ENCODE peak calls at places on chromosomes 13 and 19, in eight cellular contexts. K is tibial nerve, X is esophagus muscularis mucosa, A is suprapubic skin, Y is A549, H is stomach, V is ovary, B is sigmoid colon. U is an unnamed sample.
A peak's percentile ranks its signal among the peaks of the same experiment; 100 is the strongest.

GRCh38 chr19:1266116-1266817 is 2.9 kb upstream of the CIRBP start:
- DNase-seq in Y (peak; percentile 87), A (peak; percentile 91), K (no peak), V (peak; percentile 88), X (no peak), H (peak; percentile 89), B (peak; percentile 94), U (peak; percentile 95)

GRCh38 chr19:51009061-51009891 is 7.9 kb upstream of the KLK8 start:
- DNase-seq in Y (no peak), B (peak; percentile 44), A (no peak), H (no peak), K (no peak), V (no peak), X (no peak), U (no peak)

GRCh38 chr19:30361721-30362120 is 10.5 kb upstream of the ZNF536 start:
- DNase-seq in V (no peak), B (no peak), Y (no peak), K (no peak), H (peak; percentile 3), X (no peak), A (no peak), U (no peak)

GRCh38 chr19:1880611-1881392 is 4.5 kb downstream of the ABHD17A start:
- DNase-seq in H (no peak), Y (no peak), X (no peak), V (peak; percentile 30), K (no peak), B (peak; percentile 66), A (no peak), U (peak; percentile 86)

GRCh38 chr19:30174791-30175190 is 197.4 kb upstream of the ZNF536 start:
- DNase-seq in B (no peak), A (no peak), X (peak; percentile 64), K (no peak), H (no peak), Y (no peak), V (no peak), U (no peak)

GRCh38 chr13:28719656-28720055 is 886 bp upstream of the SLC46A3 start:
- DNase-seq in V (no peak), X (no peak), Y (no peak), K (no peak), B (no peak), A (no peak), H (no peak), U (no peak)

GRCh38 chr19:49497047-49497789 is 984 bp downstream of the RPS11 start:
- DNase-seq in H (peak; percentile 78), V (no peak), K (peak; percentile 64), B (peak; percentile 81), A (peak; percentile 88), X (no peak), Y (peak; percentile 79), U (no peak)

GRCh38 chr13:84567848-84568247 is 685.6 kb upstream of the SLITRK1 start:
- DNase-seq in K (no peak), Y (no peak), B (no peak), X (no peak), A (no peak), H (no peak), V (no peak), U (no peak)

GRCh38 chr13:112885782-112886268 is 83.2 kb upstream of the MCF2L start:
- DNase-seq in A (no peak), H (peak; percentile 92), Y (peak; percentile 61), X (peak; percentile 94), B (peak; percentile 84), V (peak; percentile 68), K (peak; percentile 60), U (peak; percentile 63)

GRCh38 chr19:51060336-51060735 is 4.6 kb downstream of the KLK13 start:
- DNase-seq in H (peak; percentile 17), B (no peak), K (no peak), Y (no peak), X (no peak), V (no peak), A (no peak), U (no peak)

GRCh38 chr19:3521104-3521445 is 15.0 kb downstream of the FZR1 start:
- DNase-seq in K (no peak), V (no peak), X (no peak), A (no peak), H (no peak), B (no peak), Y (no peak), U (no peak)

GRCh38 chr19:11422163-11423068 is 3.3 kb upstream of the RGL3 start:
- DNase-seq in V (peak; percentile 54), B (peak; percentile 86), Y (peak; percentile 48), X (no peak), H (peak; percentile 91), K (peak; percentile 56), A (peak; percentile 88), U (peak; percentile 96)

GRCh38 chr13:72125561-72125960 is 258.6 kb upstream of the DACH1 start:
- DNase-seq in V (no peak), Y (no peak), B (no peak), X (no peak), K (no peak), H (no peak), A (no peak), U (no peak)

GRCh38 chr13:71144883-71145282 is 722.1 kb downstream of the DACH1 start:
- DNase-seq in B (no peak), X (no peak), A (no peak), K (no peak), H (no peak), Y (no peak), V (no peak), U (no peak)

GRCh38 chr19:16000024-16000687 is 51.3 kb downstream of the OR10H4 start:
- DNase-seq in B (no peak), A (no peak), H (no peak), X (peak; percentile 75), K (no peak), Y (no peak), V (no peak), U (no peak)

GRCh38 chr19:811511-812048 is 10.2 kb downstream of the PLPPR3 start:
- DNase-seq in V (no peak), B (no peak), X (no peak), K (no peak), Y (no peak), H (no peak), A (no peak), U (peak; percentile 73)

GRCh38 chr13:35349673-35350278 is 126.7 kb downstream of the MAB21L1 start:
- DNase-seq in A (no peak), K (no peak), H (no peak), Y (peak; percentile 22), X (no peak), B (no peak), V (no peak), U (no peak)

GRCh38 chr19:42168206-42168605 is 36.0 kb upstream of the POU2F2 start:
- DNase-seq in H (no peak), K (no peak), V (no peak), B (no peak), Y (no peak), X (no peak), A (no peak), U (no peak)

GRCh38 chr13:97781891-97782305 is 171.6 kb upstream of the IPO5 start:
- DNase-seq in B (no peak), A (no peak), H (no peak), X (no peak), Y (no peak), K (peak; percentile 34), V (no peak), U (no peak)

GRCh38 chr19:18232540-18233223 is 6.4 kb upstream of the PDE4C start:
- DNase-seq in H (no peak), X (no peak), Y (peak; percentile 58), A (no peak), B (no peak), V (no peak), K (no peak), U (no peak)

GRCh38 chr19:18231775-18232174 is 5.5 kb upstream of the PDE4C start:
- DNase-seq in H (no peak), Y (no peak), V (no peak), X (no peak), K (no peak), A (no peak), B (no peak), U (no peak)

GRCh38 chr19:18234194-18234593 is 8.0 kb upstream of the PDE4C start:
- DNase-seq in X (no peak), V (no peak), Y (no peak), A (no peak), H (no peak), B (no peak), K (no peak), U (no peak)

GRCh38 chr19:18230941-18231734 is 4.9 kb upstream of the PDE4C start:
- DNase-seq in H (no peak), V (no peak), X (no peak), A (no peak), B (no peak), K (no peak), Y (peak; percentile 71), U (no peak)

GRCh38 chr19:18233224-18233825 is 7.1 kb upstream of the PDE4C start:
- DNase-seq in K (no peak), Y (peak; percentile 50), V (no peak), B (no peak), A (no peak), X (no peak), H (peak; percentile 45), U (peak; percentile 41)
- TF ChIP-seq EP300 in K (no peak), Y (no peak), V (no peak), B (no peak), A (no peak), X (no peak), H (no peak), U (no peak)

DNA sequence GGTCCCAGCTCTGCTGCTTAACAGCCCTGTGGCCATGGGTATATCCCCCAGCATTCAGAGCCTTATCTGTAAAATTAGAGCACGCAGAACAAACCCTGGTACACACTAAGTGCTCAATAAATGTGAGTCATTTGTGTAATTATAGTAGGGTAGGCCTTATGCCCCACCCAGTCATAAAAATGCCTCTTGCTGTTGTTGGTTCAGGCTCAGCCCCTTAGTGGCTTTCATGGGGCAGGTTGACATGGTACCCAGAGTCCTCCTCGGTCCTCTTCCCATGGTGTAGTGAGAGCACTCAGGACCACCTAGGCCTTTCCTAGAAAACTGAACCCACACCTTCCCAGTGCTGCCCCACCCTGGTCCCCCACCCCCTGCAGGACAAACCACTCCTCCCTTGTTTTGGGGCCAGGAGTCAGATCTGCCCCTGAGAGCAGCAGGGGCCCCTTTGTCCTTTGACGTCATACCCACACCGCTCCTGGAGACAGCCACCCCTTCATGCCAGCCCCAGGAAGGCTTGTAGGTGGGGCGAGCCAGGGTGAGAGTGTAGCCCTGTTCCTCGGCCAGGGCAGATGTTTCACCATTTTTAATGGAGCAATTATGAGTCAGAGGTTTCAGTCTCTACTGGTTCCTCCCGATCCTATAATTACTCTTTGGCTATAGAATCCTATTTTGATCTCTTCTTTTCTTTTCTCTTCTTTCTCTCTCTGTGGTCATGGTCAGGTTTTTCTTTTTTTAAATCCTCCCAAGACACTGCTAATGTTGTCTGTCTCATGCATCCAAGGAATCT is 36.8 kb downstream of the ACTN4 start:
- DNase-seq in V (peak; percentile 53), K (no peak), B (peak; percentile 91), Y (peak; percentile 100), H (peak; percentile 64), X (no peak), A (peak; percentile 89), U (peak; percentile 84)
- TF ChIP-seq POLR2A in V (no peak), K (no peak), B (no peak), Y (no peak), H (no peak), X (no peak), A (no peak), U (no peak)

GRCh38 chr19:46461537-46461936 is 9.8 kb downstream of the PNMA8A start:
- DNase-seq in H (no peak), Y (no peak), K (no peak), X (no peak), A (no peak), B (no peak), V (no peak), U (no peak)
- TF ChIP-seq EP300 in H (no peak), Y (no peak), K (no peak), X (no peak), A (no peak), B (no peak), V (no peak), U (no peak)

GRCh38 chr19:28472843-28473242 is 740.1 kb downstream of the UQCRFS1 start:
- DNase-seq in B (peak; percentile 62), K (peak; percentile 22), X (no peak), H (peak; percentile 27), Y (no peak), A (no peak), V (no peak), U (peak; percentile 71)
- TF ChIP-seq POLR2A in B (no peak), K (no peak), X (no peak), H (no peak), Y (no peak), A (no peak), V (no peak), U (no peak)

U was measured in upper lobe of left lung.